ENCODE peak calls at places on chromosomes 11 and 22, in seven cellular contexts. G, Q, A, E, U, Y and L are unnamed samples.

GRCh38 chr22:19879651-19879995 is 24.9 kb upstream of the GNB1L start:
- DNase-seq in U (peak; percentile 9), E (no peak), A (peak; percentile 48), Y (no peak), Q (no peak), G (no peak), L (no peak)

GRCh38 chr11:21115999-21116398 is 446.6 kb downstream of the NELL1 start:
- DNase-seq in U (no peak), Y (no peak), Q (no peak), G (no peak), A (no peak), E (no peak), L (no peak)

GRCh38 chr11:33657757-33658156 is 42.9 kb downstream of the C11orf91 start:
- DNase-seq in A (no peak), Q (no peak), G (no peak), E (no peak), Y (no peak), U (no peak), L (no peak)

GRCh38 chr11:26442131-26442530 is 110.2 kb downstream of the ANO3 start:
- DNase-seq in Q (no peak), U (no peak), G (peak; percentile 17), Y (no peak), A (no peak), E (no peak), L (no peak)

GRCh38 chr22:47582067-47582466 is 819.6 kb downstream of the TBC1D22A start:
- DNase-seq in A (no peak), E (no peak), Q (no peak), G (no peak), U (no peak), Y (no peak), L (no peak)

GRCh38 chr22:46102159-46102558 is 48.2 kb upstream of the PPARA start:
- DNase-seq in A (no peak), Y (no peak), U (no peak), Q (no peak), G (no peak), E (no peak), L (no peak)

GRCh38 chr22:28029962-28030361 is 110.9 kb upstream of the PITPNB start:
- DNase-seq in E (no peak), G (no peak), Q (peak; percentile 14), A (no peak), U (no peak), Y (no peak), L (no peak)

GRCh38 chr11:83957038-83957900 is 671.1 kb upstream of the CCDC90B start:
- DNase-seq in G (no peak), U (no peak), A (no peak), Y (no peak), Q (no peak), E (no peak), L (no peak)

GRCh38 chr22:46646531-46647211 is 26.5 kb downstream of the GRAMD4 start:
- DNase-seq in E (no peak), A (no peak), Q (no peak), G (no peak), Y (no peak), U (no peak), L (no peak)

DNA sequence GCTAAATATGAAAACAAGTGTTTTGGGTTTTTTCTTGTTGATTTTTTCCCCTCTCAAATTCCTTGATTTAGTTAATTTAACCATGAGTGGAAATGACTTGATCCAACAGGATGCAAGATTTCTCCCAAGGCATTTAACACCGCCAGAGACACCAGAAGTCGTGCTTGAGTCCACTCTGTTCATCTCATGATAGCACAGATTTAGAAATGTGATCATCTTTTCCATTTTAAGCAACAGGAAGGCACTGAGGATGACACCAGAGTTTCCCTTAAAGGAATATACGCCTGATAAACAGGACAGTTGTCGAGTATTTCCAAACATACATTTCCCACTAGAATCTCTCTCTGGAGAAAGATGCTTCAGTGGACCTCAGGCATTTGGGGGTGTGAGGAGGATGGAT is 318.7 kb downstream of the CADM1 start:
- DNase-seq in U (no peak), E (no peak), A (no peak), G (no peak), Y (no peak), Q (no peak), L (no peak)
- TF ChIP-seq POLR2A in U (no peak), E (no peak), A (no peak), G (no peak), Y (no peak), Q (no peak), L (no peak)

GRCh38 chr22:39240841-39241631 is 3.7 kb downstream of the PDGFB start:
- DNase-seq in Q (no peak), G (no peak), E (no peak), A (no peak), U (peak; percentile 85), Y (no peak), L (no peak)
- TF ChIP-seq POLR2A in Q (no peak), G (no peak), E (no peak), A (no peak), U (peak; percentile 43), Y (no peak), L (no peak)

GRCh38 chr22:23076896-23077572 is 6.7 kb downstream of the GNAZ start:
- DNase-seq in A (no peak), U (no peak), Y (no peak), G (no peak), Q (no peak), E (no peak), L (no peak)

GRCh38 chr22:23075050-23075449 is 4.7 kb downstream of the GNAZ start:
- DNase-seq in Q (no peak), U (no peak), Y (no peak), G (no peak), A (peak; percentile 31), E (no peak), L (no peak)

GRCh38 chr22:23073506-23074229 is 3.3 kb downstream of the GNAZ start:
- DNase-seq in Q (no peak), A (peak; percentile 25), U (no peak), Y (no peak), E (no peak), G (no peak), L (no peak)

GRCh38 chr22:23074451-23074850 is 4.1 kb downstream of the GNAZ start:
- DNase-seq in U (no peak), E (no peak), A (peak; percentile 39), G (no peak), Y (no peak), Q (no peak), L (no peak)

DNA sequence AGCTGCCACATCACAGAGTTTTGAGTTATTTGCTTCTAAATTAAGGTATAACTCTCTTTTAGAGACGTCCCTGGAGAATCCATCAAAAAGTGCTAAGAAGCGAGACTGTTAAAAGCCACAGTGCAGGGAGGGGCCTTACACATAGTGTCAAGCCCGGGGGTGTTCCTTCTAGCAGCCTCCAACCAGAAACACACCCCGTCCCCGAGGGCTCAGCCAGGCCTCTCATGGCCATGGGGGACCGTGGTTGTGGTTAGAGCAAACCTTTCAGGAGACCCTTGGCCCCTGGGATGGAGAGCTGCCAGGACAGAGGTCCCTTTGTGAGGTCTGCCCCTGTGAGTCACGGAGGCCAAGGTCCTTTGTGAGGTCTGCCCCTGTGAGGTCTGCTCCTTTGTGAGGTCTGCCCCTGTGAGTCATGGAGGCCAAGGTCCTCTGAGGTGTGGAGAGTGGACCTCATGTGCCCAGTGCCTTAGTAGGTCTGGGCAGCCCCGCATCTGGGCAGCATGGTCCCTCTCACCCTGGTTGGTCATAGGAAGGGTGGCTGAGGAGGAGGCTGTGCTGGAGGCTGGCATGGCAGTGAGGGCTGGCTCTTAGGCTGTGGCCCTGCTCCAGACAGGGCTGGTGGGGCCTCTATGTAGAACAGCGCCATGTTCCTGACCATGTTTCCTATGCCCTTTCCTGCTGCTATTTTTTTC is 5.4 kb downstream of the GNAZ start:
- DNase-seq in E (no peak), G (no peak), U (no peak), A (peak; percentile 47), Y (no peak), Q (peak; percentile 53), L (no peak)
- TF ChIP-seq POLR2A in E (no peak), G (no peak), U (no peak), A (no peak), Y (no peak), Q (no peak), L (no peak)

GRCh38 chr11:75355051-75355450 is 3.6 kb upstream of the ARRB1 start:
- DNase-seq in E (no peak), G (no peak), Y (no peak), Q (no peak), U (no peak), A (no peak), L (no peak)

GRCh38 chr11:75352417-75353206 is 1.2 kb upstream of the ARRB1 start:
- DNase-seq in A (peak; percentile 78), E (no peak), Y (no peak), G (no peak), Q (no peak), U (peak; percentile 54), L (no peak)

GRCh38 chr11:75351541-75352416 is at the start of gene ARRB1:
- DNase-seq in U (peak; percentile 74), Q (peak; percentile 64), G (no peak), E (peak; percentile 89), Y (no peak), A (peak; percentile 83), L (peak; percentile 98)

GRCh38 chr11:75350743-75351540 is 519 bp downstream of the ARRB1 start:
- DNase-seq in A (peak; percentile 87), E (peak; percentile 62), G (peak; percentile 46), Y (no peak), U (peak; percentile 76), Q (peak; percentile 61), L (peak; percentile 80)

GRCh38 chr11:75356613-75357012 is 5.2 kb upstream of the ARRB1 start:
- DNase-seq in U (no peak), Q (no peak), E (no peak), A (no peak), Y (no peak), G (no peak), L (no peak)
- TF ChIP-seq POLR2A in U (no peak), Q (no peak), E (no peak), A (no peak), Y (no peak), G (no peak), L (no peak)

DNA sequence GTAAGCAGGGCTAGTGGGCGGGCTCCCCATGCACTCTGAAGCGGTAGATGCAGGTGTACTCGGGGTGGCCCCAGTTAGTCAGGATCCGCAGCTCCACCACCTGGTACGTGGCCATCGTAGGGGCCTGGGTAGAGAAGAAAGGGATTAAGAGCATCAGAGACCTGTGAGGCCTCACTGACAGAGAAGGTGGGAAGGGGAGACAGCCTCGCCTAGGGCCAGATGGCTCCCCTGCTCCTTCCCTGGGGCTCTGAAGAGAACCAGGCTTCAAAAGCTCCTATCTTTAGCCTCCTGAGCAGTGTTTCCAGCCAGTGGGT is 19.6 kb downstream of the SUN2 start:
- DNase-seq in Y (no peak), U (no peak), Q (no peak), A (no peak), G (no peak), E (no peak), L (no peak)
- TF ChIP-seq POLR2A in Y (no peak), U (no peak), Q (no peak), A (no peak), G (no peak), E (no peak), L (no peak)

GRCh38 chr11:3057069-3057963 is at the start of gene CARS1:
- DNase-seq in Q (peak; percentile 96), U (peak; percentile 95), E (peak; percentile 94), A (peak; percentile 98), G (peak; percentile 93), Y (peak; percentile 73), L (peak; percentile 96)
- TF ChIP-seq POLR2A in Q (peak; percentile 77), U (peak; percentile 66), E (peak; percentile 81), A (peak; percentile 42), G (peak; percentile 96), Y (peak; percentile 61), L (peak; percentile 42)